ENCODE peak calls at places on chromosomes 6 and 20, in ten cellular contexts. One of them, this sample, is unnamed.

GRCh38 chr20:51930775-51931174 is 128.5 kb upstream of the SALL4 start:
- DNase-seq in endothelial cell: no peak
- DNase-seq in stimulated activated CD8-positive, alpha-beta memory T cell treated with anti-CD3 and anti-CD28 coated beads, Interleukin-4, amount 100 ng/mL, for 48 hours: no peak
- DNase-seq in NCI-H345: no peak
- DNase-seq in stimulated activated CD4-positive, alpha-beta T cell treated with anti-CD3 and anti-CD28 coated beads, Interleukin-4, amount 100 ng/mL, for 1 hour: no peak
- DNase-seq in H4: peak
- DNase-seq in kidney tubule cell: peak
- DNase-seq in C1 segment of cervical spinal cord: no peak
- DNase-seq in activated naive CD8-positive, alpha-beta T cell treated with anti-CD3 and anti-CD28 coated beads, Interleukin-2, amount 50 U/mL, for 24 hours: no peak
- DNase-seq in HFFc6: peak
- DNase-seq in this sample: no peak

GRCh38 chr6:155056756-155057155 is 61.6 kb downstream of the TIAM2 start:
- DNase-seq in endothelial cell: no peak
- DNase-seq in stimulated activated CD8-positive, alpha-beta memory T cell treated with anti-CD3 and anti-CD28 coated beads, Interleukin-4, amount 100 ng/mL, for 48 hours: no peak
- DNase-seq in NCI-H345: no peak
- DNase-seq in stimulated activated CD4-positive, alpha-beta T cell treated with anti-CD3 and anti-CD28 coated beads, Interleukin-4, amount 100 ng/mL, for 1 hour: no peak
- DNase-seq in H4: no peak
- DNase-seq in kidney tubule cell: no peak
- DNase-seq in C1 segment of cervical spinal cord: no peak
- DNase-seq in activated naive CD8-positive, alpha-beta T cell treated with anti-CD3 and anti-CD28 coated beads, Interleukin-2, amount 50 U/mL, for 24 hours: no peak
- DNase-seq in HFFc6: no peak
- DNase-seq in this sample: no peak

GRCh38 chr6:40900791-40901190 is 138.2 kb downstream of the UNC5CL start:
- DNase-seq in endothelial cell: no peak
- DNase-seq in stimulated activated CD8-positive, alpha-beta memory T cell treated with anti-CD3 and anti-CD28 coated beads, Interleukin-4, amount 100 ng/mL, for 48 hours: no peak
- DNase-seq in NCI-H345: no peak
- DNase-seq in stimulated activated CD4-positive, alpha-beta T cell treated with anti-CD3 and anti-CD28 coated beads, Interleukin-4, amount 100 ng/mL, for 1 hour: no peak
- DNase-seq in H4: no peak
- DNase-seq in kidney tubule cell: no peak
- DNase-seq in C1 segment of cervical spinal cord: peak
- DNase-seq in activated naive CD8-positive, alpha-beta T cell treated with anti-CD3 and anti-CD28 coated beads, Interleukin-2, amount 50 U/mL, for 24 hours: no peak
- DNase-seq in HFFc6: no peak
- DNase-seq in this sample: no peak

GRCh38 chr6:39778581-39779270 is 13.4 kb upstream of the DAAM2 start:
- DNase-seq in endothelial cell: no peak
- DNase-seq in stimulated activated CD8-positive, alpha-beta memory T cell treated with anti-CD3 and anti-CD28 coated beads, Interleukin-4, amount 100 ng/mL, for 48 hours: no peak
- DNase-seq in NCI-H345: no peak
- DNase-seq in stimulated activated CD4-positive, alpha-beta T cell treated with anti-CD3 and anti-CD28 coated beads, Interleukin-4, amount 100 ng/mL, for 1 hour: no peak
- DNase-seq in H4: peak
- DNase-seq in kidney tubule cell: no peak
- DNase-seq in C1 segment of cervical spinal cord: no peak
- DNase-seq in activated naive CD8-positive, alpha-beta T cell treated with anti-CD3 and anti-CD28 coated beads, Interleukin-2, amount 50 U/mL, for 24 hours: no peak
- DNase-seq in HFFc6: no peak
- DNase-seq in this sample: no peak

GRCh38 chr20:16083639-16084280 is 489.5 kb downstream of the KIF16B start:
- DNase-seq in endothelial cell: no peak
- DNase-seq in stimulated activated CD8-positive, alpha-beta memory T cell treated with anti-CD3 and anti-CD28 coated beads, Interleukin-4, amount 100 ng/mL, for 48 hours: no peak
- DNase-seq in NCI-H345: no peak
- DNase-seq in stimulated activated CD4-positive, alpha-beta T cell treated with anti-CD3 and anti-CD28 coated beads, Interleukin-4, amount 100 ng/mL, for 1 hour: no peak
- DNase-seq in H4: no peak
- DNase-seq in kidney tubule cell: no peak
- DNase-seq in C1 segment of cervical spinal cord: no peak
- DNase-seq in activated naive CD8-positive, alpha-beta T cell treated with anti-CD3 and anti-CD28 coated beads, Interleukin-2, amount 50 U/mL, for 24 hours: no peak
- DNase-seq in HFFc6: no peak
- DNase-seq in this sample: no peak

GRCh38 chr6:7532232-7532631 is 9.2 kb upstream of the DSP start:
- DNase-seq in endothelial cell: no peak
- DNase-seq in stimulated activated CD8-positive, alpha-beta memory T cell treated with anti-CD3 and anti-CD28 coated beads, Interleukin-4, amount 100 ng/mL, for 48 hours: no peak
- DNase-seq in NCI-H345: peak
- DNase-seq in stimulated activated CD4-positive, alpha-beta T cell treated with anti-CD3 and anti-CD28 coated beads, Interleukin-4, amount 100 ng/mL, for 1 hour: no peak
- DNase-seq in H4: no peak
- DNase-seq in kidney tubule cell: peak
- DNase-seq in C1 segment of cervical spinal cord: no peak
- DNase-seq in activated naive CD8-positive, alpha-beta T cell treated with anti-CD3 and anti-CD28 coated beads, Interleukin-2, amount 50 U/mL, for 24 hours: no peak
- DNase-seq in HFFc6: no peak
- DNase-seq in this sample: no peak

GRCh38 chr6:87721311-87721710 is 19.3 kb upstream of the AKIRIN2 start:
- DNase-seq in endothelial cell: no peak
- DNase-seq in stimulated activated CD8-positive, alpha-beta memory T cell treated with anti-CD3 and anti-CD28 coated beads, Interleukin-4, amount 100 ng/mL, for 48 hours: no peak
- DNase-seq in NCI-H345: no peak
- DNase-seq in stimulated activated CD4-positive, alpha-beta T cell treated with anti-CD3 and anti-CD28 coated beads, Interleukin-4, amount 100 ng/mL, for 1 hour: no peak
- DNase-seq in H4: no peak
- DNase-seq in kidney tubule cell: peak
- DNase-seq in C1 segment of cervical spinal cord: no peak
- DNase-seq in activated naive CD8-positive, alpha-beta T cell treated with anti-CD3 and anti-CD28 coated beads, Interleukin-2, amount 50 U/mL, for 24 hours: no peak
- DNase-seq in HFFc6: no peak
- DNase-seq in this sample: no peak

GRCh38 chr6:33279971-33280511 is 3.1 kb downstream of the B3GALT4 start:
- DNase-seq in endothelial cell: peak
- DNase-seq in stimulated activated CD8-positive, alpha-beta memory T cell treated with anti-CD3 and anti-CD28 coated beads, Interleukin-4, amount 100 ng/mL, for 48 hours: no peak
- DNase-seq in NCI-H345: no peak
- DNase-seq in stimulated activated CD4-positive, alpha-beta T cell treated with anti-CD3 and anti-CD28 coated beads, Interleukin-4, amount 100 ng/mL, for 1 hour: no peak
- DNase-seq in H4: peak
- DNase-seq in kidney tubule cell: peak
- DNase-seq in C1 segment of cervical spinal cord: no peak
- DNase-seq in activated naive CD8-positive, alpha-beta T cell treated with anti-CD3 and anti-CD28 coated beads, Interleukin-2, amount 50 U/mL, for 24 hours: no peak
- DNase-seq in HFFc6: peak
- DNase-seq in this sample: no peak

GRCh38 chr20:13128173-13128572 is 92.9 kb upstream of the ISM1 start:
- DNase-seq in endothelial cell: no peak
- DNase-seq in stimulated activated CD8-positive, alpha-beta memory T cell treated with anti-CD3 and anti-CD28 coated beads, Interleukin-4, amount 100 ng/mL, for 48 hours: no peak
- DNase-seq in NCI-H345: no peak
- DNase-seq in stimulated activated CD4-positive, alpha-beta T cell treated with anti-CD3 and anti-CD28 coated beads, Interleukin-4, amount 100 ng/mL, for 1 hour: no peak
- DNase-seq in H4: no peak
- DNase-seq in kidney tubule cell: no peak
- DNase-seq in C1 segment of cervical spinal cord: no peak
- DNase-seq in activated naive CD8-positive, alpha-beta T cell treated with anti-CD3 and anti-CD28 coated beads, Interleukin-2, amount 50 U/mL, for 24 hours: no peak
- DNase-seq in HFFc6: no peak
- DNase-seq in this sample: no peak

GRCh38 chr6:54810182-54810581 is 36.4 kb upstream of the FAM83B start:
- DNase-seq in endothelial cell: no peak
- DNase-seq in stimulated activated CD8-positive, alpha-beta memory T cell treated with anti-CD3 and anti-CD28 coated beads, Interleukin-4, amount 100 ng/mL, for 48 hours: no peak
- DNase-seq in NCI-H345: no peak
- DNase-seq in stimulated activated CD4-positive, alpha-beta T cell treated with anti-CD3 and anti-CD28 coated beads, Interleukin-4, amount 100 ng/mL, for 1 hour: no peak
- DNase-seq in H4: no peak
- DNase-seq in kidney tubule cell: no peak
- DNase-seq in C1 segment of cervical spinal cord: no peak
- DNase-seq in activated naive CD8-positive, alpha-beta T cell treated with anti-CD3 and anti-CD28 coated beads, Interleukin-2, amount 50 U/mL, for 24 hours: no peak
- DNase-seq in HFFc6: no peak
- DNase-seq in this sample: no peak

GRCh38 chr6:43298565-43299337 is 691 bp downstream of the SLC22A7 start:
- DNase-seq in endothelial cell: no peak
- DNase-seq in stimulated activated CD8-positive, alpha-beta memory T cell treated with anti-CD3 and anti-CD28 coated beads, Interleukin-4, amount 100 ng/mL, for 48 hours: no peak
- DNase-seq in NCI-H345: no peak
- DNase-seq in stimulated activated CD4-positive, alpha-beta T cell treated with anti-CD3 and anti-CD28 coated beads, Interleukin-4, amount 100 ng/mL, for 1 hour: no peak
- DNase-seq in H4: no peak
- DNase-seq in kidney tubule cell: no peak
- DNase-seq in C1 segment of cervical spinal cord: no peak
- DNase-seq in activated naive CD8-positive, alpha-beta T cell treated with anti-CD3 and anti-CD28 coated beads, Interleukin-2, amount 50 U/mL, for 24 hours: no peak
- DNase-seq in HFFc6: no peak
- DNase-seq in this sample: no peak

GRCh38 chr6:150196942-150197745 is 54.3 kb downstream of the PPP1R14C start:
- DNase-seq in endothelial cell: no peak
- DNase-seq in stimulated activated CD8-positive, alpha-beta memory T cell treated with anti-CD3 and anti-CD28 coated beads, Interleukin-4, amount 100 ng/mL, for 48 hours: no peak
- DNase-seq in NCI-H345: peak
- DNase-seq in stimulated activated CD4-positive, alpha-beta T cell treated with anti-CD3 and anti-CD28 coated beads, Interleukin-4, amount 100 ng/mL, for 1 hour: no peak
- DNase-seq in H4: no peak
- DNase-seq in kidney tubule cell: peak
- DNase-seq in C1 segment of cervical spinal cord: peak
- DNase-seq in activated naive CD8-positive, alpha-beta T cell treated with anti-CD3 and anti-CD28 coated beads, Interleukin-2, amount 50 U/mL, for 24 hours: no peak
- DNase-seq in HFFc6: no peak
- DNase-seq in this sample: no peak

This sample was measured in activated CD8-positive, alpha-beta memory T cell treated with anti-CD3 and anti-CD28 coated beads for 24 hours.